ENCODE peak calls at places on chromosome 14, in seven cellular contexts. One of them, this sample, is unnamed.

GRCh38 chr14:90489306-90489705 is 92.5 kb downstream of the CALM1 start:
- DNase-seq in mesothelial cell of epicardium: no peak
- DNase-seq in SHP77 treated with DMSO at 0.1 percent for 48 hours: no peak
- DNase-seq in effector memory CD4-positive, alpha-beta T cell: no peak
- DNase-seq in MCF 10A: no peak
- DNase-seq in right lobe of liver: no peak
- DNase-seq in hepatocyte: no peak
- DNase-seq in this sample: no peak

GRCh38 chr14:91311284-91311662 is 66.8 kb upstream of the GPR68 start:
- DNase-seq in effector memory CD4-positive, alpha-beta T cell: peak
- DNase-seq in SHP77 treated with DMSO at 0.1 percent for 48 hours: no peak
- DNase-seq in MCF 10A: no peak
- DNase-seq in mesothelial cell of epicardium: no peak
- DNase-seq in right lobe of liver: no peak
- DNase-seq in hepatocyte: no peak
- DNase-seq in this sample: no peak

GRCh38 chr14:86057018-86057667 is 527.2 kb downstream of the FLRT2 start:
- DNase-seq in MCF 10A: peak
- DNase-seq in hepatocyte: peak
- DNase-seq in effector memory CD4-positive, alpha-beta T cell: no peak
- DNase-seq in mesothelial cell of epicardium: no peak
- DNase-seq in right lobe of liver: no peak
- DNase-seq in SHP77 treated with DMSO at 0.1 percent for 48 hours: peak
- DNase-seq in this sample: no peak

GRCh38 chr14:63713765-63714164 is 14.1 kb downstream of the SGPP1 start:
- DNase-seq in MCF 10A: peak
- DNase-seq in mesothelial cell of epicardium: no peak
- DNase-seq in effector memory CD4-positive, alpha-beta T cell: no peak
- DNase-seq in SHP77 treated with DMSO at 0.1 percent for 48 hours: no peak
- DNase-seq in right lobe of liver: no peak
- DNase-seq in hepatocyte: no peak
- DNase-seq in this sample: no peak

GRCh38 chr14:97212399-97212798 is 415.2 kb downstream of the VRK1 start:
- DNase-seq in mesothelial cell of epicardium: no peak
- DNase-seq in right lobe of liver: no peak
- DNase-seq in MCF 10A: no peak
- DNase-seq in SHP77 treated with DMSO at 0.1 percent for 48 hours: no peak
- DNase-seq in effector memory CD4-positive, alpha-beta T cell: no peak
- DNase-seq in hepatocyte: no peak
- DNase-seq in this sample: no peak

GRCh38 chr14:72332871-72333270 is 400.6 kb downstream of the RGS6 start:
- DNase-seq in MCF 10A: no peak
- DNase-seq in effector memory CD4-positive, alpha-beta T cell: no peak
- DNase-seq in SHP77 treated with DMSO at 0.1 percent for 48 hours: no peak
- DNase-seq in right lobe of liver: no peak
- DNase-seq in hepatocyte: no peak
- DNase-seq in mesothelial cell of epicardium: no peak
- DNase-seq in this sample: no peak

GRCh38 chr14:56422703-56423213 is 156.8 kb upstream of the TMEM260 start:
- DNase-seq in MCF 10A: peak
- DNase-seq in right lobe of liver: no peak
- DNase-seq in effector memory CD4-positive, alpha-beta T cell: no peak
- DNase-seq in mesothelial cell of epicardium: peak
- DNase-seq in SHP77 treated with DMSO at 0.1 percent for 48 hours: peak
- DNase-seq in hepatocyte: peak
- DNase-seq in this sample: no peak

GRCh38 chr14:96039633-96040311 is 610 bp downstream of the C14orf132 start:
- DNase-seq in right lobe of liver: peak
- DNase-seq in MCF 10A: no peak
- DNase-seq in SHP77 treated with DMSO at 0.1 percent for 48 hours: no peak
- DNase-seq in mesothelial cell of epicardium: peak
- DNase-seq in hepatocyte: peak
- DNase-seq in effector memory CD4-positive, alpha-beta T cell: no peak
- DNase-seq in this sample: no peak

GRCh38 chr14:33836203-33836894 is 114.5 kb downstream of the EGLN3 start:
- DNase-seq in MCF 10A: peak
- DNase-seq in hepatocyte: no peak
- DNase-seq in SHP77 treated with DMSO at 0.1 percent for 48 hours: peak
- DNase-seq in effector memory CD4-positive, alpha-beta T cell: no peak
- DNase-seq in mesothelial cell of epicardium: no peak
- DNase-seq in right lobe of liver: no peak
- DNase-seq in this sample: no peak

GRCh38 chr14:103716899-103717411 is 1.3 kb downstream of the ZFYVE21 start:
- DNase-seq in SHP77 treated with DMSO at 0.1 percent for 48 hours: no peak
- DNase-seq in effector memory CD4-positive, alpha-beta T cell: no peak
- DNase-seq in right lobe of liver: no peak
- DNase-seq in MCF 10A: no peak
- DNase-seq in hepatocyte: no peak
- DNase-seq in mesothelial cell of epicardium: no peak
- DNase-seq in this sample: no peak

GRCh38 chr14:72850360-72850759 is 43.5 kb downstream of the DPF3 start:
- DNase-seq in effector memory CD4-positive, alpha-beta T cell: no peak
- DNase-seq in MCF 10A: no peak
- DNase-seq in hepatocyte: peak
- DNase-seq in right lobe of liver: peak
- DNase-seq in SHP77 treated with DMSO at 0.1 percent for 48 hours: no peak
- DNase-seq in mesothelial cell of epicardium: no peak
- DNase-seq in this sample: no peak